ENCODE peak calls at places on chromosomes 7 and 10, in four cellular contexts. One of them, this sample, is unnamed.

GRCh38 chr10:24462889-24463552 is 254.1 kb downstream of the KIAA1217 start:
- DNase-seq in GM23338: no peak
- DNase-seq in HFF-Myc: no peak
- DNase-seq in PC-3: peak; percentile 41
- DNase-seq in this sample: no peak

GRCh38 chr7:74485611-74486010 is 31.9 kb downstream of the GTF2IRD1 start:
- DNase-seq in GM23338: no peak
- DNase-seq in HFF-Myc: no peak
- DNase-seq in PC-3: no peak
- DNase-seq in this sample: no peak

GRCh38 chr7:1649751-1650326 is 20.2 kb upstream of the ELFN1 start:
- DNase-seq in GM23338: no peak
- DNase-seq in PC-3: no peak
- DNase-seq in HFF-Myc: no peak
- DNase-seq in this sample: no peak

GRCh38 chr7:144784943-144785342 is 50.9 kb downstream of the TPK1 start:
- DNase-seq in GM23338: no peak
- DNase-seq in HFF-Myc: no peak
- DNase-seq in PC-3: no peak
- DNase-seq in this sample: peak; percentile 18

GRCh38 chr7:33237034-33237433 is 107.7 kb downstream of the BBS9 start:
- DNase-seq in PC-3: no peak
- DNase-seq in HFF-Myc: no peak
- DNase-seq in GM23338: no peak
- DNase-seq in this sample: no peak

GRCh38 chr7:52956379-52956915 is 79.0 kb upstream of the POM121L12 start:
- DNase-seq in HFF-Myc: no peak
- DNase-seq in PC-3: peak; percentile 6
- DNase-seq in GM23338: peak; percentile 16
- DNase-seq in this sample: peak; percentile 30

GRCh38 chr7:41918597-41918996 is 215.7 kb upstream of the INHBA start:
- DNase-seq in PC-3: peak; percentile 21
- DNase-seq in HFF-Myc: no peak
- DNase-seq in GM23338: no peak
- DNase-seq in this sample: no peak

GRCh38 chr10:114372179-114372578 is 32.1 kb downstream of the AFAP1L2 start:
- DNase-seq in HFF-Myc: no peak
- DNase-seq in PC-3: no peak
- DNase-seq in GM23338: no peak
- DNase-seq in this sample: no peak

GRCh38 chr10:103145860-103146466 is 47.1 kb downstream of the NT5C2 start:
- DNase-seq in PC-3: peak; percentile 52
- DNase-seq in HFF-Myc: peak; percentile 98
- DNase-seq in GM23338: no peak
- DNase-seq in this sample: no peak

GRCh38 chr7:41114691-41115090 is 588.2 kb downstream of the INHBA start:
- DNase-seq in GM23338: no peak
- DNase-seq in PC-3: peak; percentile 51
- DNase-seq in HFF-Myc: no peak
- DNase-seq in this sample: no peak

GRCh38 chr7:158549176-158549833 is 38.3 kb downstream of the PTPRN2 start:
- DNase-seq in PC-3: no peak
- DNase-seq in HFF-Myc: no peak
- DNase-seq in GM23338: peak; percentile 63
- DNase-seq in this sample: peak; percentile 32

GRCh38 chr10:108490931-108491330 is 1326.4 kb upstream of the SORCS1 start:
- DNase-seq in GM23338: no peak
- DNase-seq in PC-3: no peak
- DNase-seq in HFF-Myc: no peak
- DNase-seq in this sample: no peak

GRCh38 chr7:139669106-139670061 is 108.4 kb downstream of the HIPK2 start:
- DNase-seq in PC-3: no peak
- DNase-seq in GM23338: no peak
- DNase-seq in HFF-Myc: no peak
- DNase-seq in this sample: no peak

GRCh38 chr10:32244421-32245207 is 102.3 kb downstream of the EPC1 start:
- DNase-seq in GM23338: no peak
- DNase-seq in PC-3: no peak
- DNase-seq in HFF-Myc: no peak
- DNase-seq in this sample: no peak

GRCh38 chr10:132608511-132609195 is 71.1 kb downstream of the INPP5A start:
- DNase-seq in GM23338: no peak
- DNase-seq in HFF-Myc: no peak
- DNase-seq in PC-3: no peak
- DNase-seq in this sample: no peak

GRCh38 chr10:71433983-71434744 is 37.4 kb downstream of the CDH23 start:
- DNase-seq in PC-3: no peak
- DNase-seq in GM23338: no peak
- DNase-seq in HFF-Myc: no peak
- DNase-seq in this sample: no peak

GRCh38 chr10:59648711-59649201 is 60.9 kb downstream of the SLC16A9 start:
- DNase-seq in HFF-Myc: no peak
- DNase-seq in GM23338: peak; percentile 36
- DNase-seq in PC-3: no peak
- DNase-seq in this sample: peak; percentile 46

GRCh38 chr10:5584895-5585516 is 60.2 kb downstream of the CALML3 start:
- DNase-seq in HFF-Myc: no peak
- DNase-seq in GM23338: no peak
- DNase-seq in PC-3: peak; percentile 91
- DNase-seq in this sample: peak; percentile 94

GRCh38 chr7:98137826-98138151 is 31.1 kb downstream of the LMTK2 start:
- DNase-seq in HFF-Myc: no peak
- DNase-seq in GM23338: no peak
- DNase-seq in PC-3: no peak
- DNase-seq in this sample: no peak

GRCh38 chr10:33421789-33422188 is 87.3 kb upstream of the NRP1 start:
- DNase-seq in HFF-Myc: no peak
- DNase-seq in GM23338: no peak
- DNase-seq in PC-3: peak; percentile 93
- DNase-seq in this sample: peak; percentile 8

GRCh38 chr10:48255722-48256121 is 18.8 kb downstream of the FRMPD2 start:
- DNase-seq in GM23338: no peak
- DNase-seq in HFF-Myc: no peak
- DNase-seq in PC-3: no peak
- DNase-seq in this sample: no peak

GRCh38 chr7:142438235-142438922 is 180.5 kb upstream of the PRSS58 start:
- DNase-seq in GM23338: peak; percentile 93
- DNase-seq in HFF-Myc: no peak
- DNase-seq in PC-3: peak; percentile 71
- DNase-seq in this sample: peak; percentile 87

GRCh38 chr7:44108768-44109750 is 4.9 kb downstream of the AEBP1 start:
- DNase-seq in PC-3: no peak
- DNase-seq in GM23338: no peak
- DNase-seq in HFF-Myc: no peak
- DNase-seq in this sample: no peak

GRCh38 chr10:93567277-93568104 is 1.0 kb downstream of the FFAR4 start:
- DNase-seq in HFF-Myc: no peak
- DNase-seq in GM23338: no peak
- DNase-seq in PC-3: no peak
- DNase-seq in this sample: no peak
- H3K4me3 ChIP-seq in HFF-Myc: no peak overlapping the region
- H3K4me3 ChIP-seq in GM23338: peak overlapping the region; percentile 66
- H3K4me3 ChIP-seq in PC-3: no peak overlapping the region
- H3K4me3 ChIP-seq in this sample: no peak overlapping the region

GRCh38 chr7:66696774-66697191 is 43.8 kb upstream of the RABGEF1 start:
- DNase-seq in GM23338: no peak
- DNase-seq in HFF-Myc: peak; percentile 58
- DNase-seq in PC-3: no peak
- DNase-seq in this sample: no peak

GRCh38 chr7:66697451-66698438 is 42.8 kb upstream of the RABGEF1 start:
- DNase-seq in GM23338: no peak
- DNase-seq in HFF-Myc: no peak
- DNase-seq in PC-3: peak; percentile 39
- DNase-seq in this sample: no peak

GRCh38 chr7:66698652-66699205 is 41.8 kb upstream of the RABGEF1 start:
- DNase-seq in GM23338: no peak
- DNase-seq in PC-3: no peak
- DNase-seq in HFF-Myc: no peak
- DNase-seq in this sample: no peak

GRCh38 chr7:66699998-66700397 is 40.5 kb upstream of the RABGEF1 start:
- DNase-seq in HFF-Myc: no peak
- DNase-seq in PC-3: no peak
- DNase-seq in GM23338: no peak
- DNase-seq in this sample: no peak

GRCh38 chr7:66700633-66701131 is 39.9 kb upstream of the RABGEF1 start:
- DNase-seq in GM23338: no peak
- DNase-seq in PC-3: no peak
- DNase-seq in HFF-Myc: no peak
- DNase-seq in this sample: no peak
- H3K4me3 ChIP-seq in GM23338: no peak overlapping the region
- H3K4me3 ChIP-seq in PC-3: no peak overlapping the region
- H3K4me3 ChIP-seq in HFF-Myc: no peak overlapping the region
- H3K4me3 ChIP-seq in this sample: no peak overlapping the region

DNA sequence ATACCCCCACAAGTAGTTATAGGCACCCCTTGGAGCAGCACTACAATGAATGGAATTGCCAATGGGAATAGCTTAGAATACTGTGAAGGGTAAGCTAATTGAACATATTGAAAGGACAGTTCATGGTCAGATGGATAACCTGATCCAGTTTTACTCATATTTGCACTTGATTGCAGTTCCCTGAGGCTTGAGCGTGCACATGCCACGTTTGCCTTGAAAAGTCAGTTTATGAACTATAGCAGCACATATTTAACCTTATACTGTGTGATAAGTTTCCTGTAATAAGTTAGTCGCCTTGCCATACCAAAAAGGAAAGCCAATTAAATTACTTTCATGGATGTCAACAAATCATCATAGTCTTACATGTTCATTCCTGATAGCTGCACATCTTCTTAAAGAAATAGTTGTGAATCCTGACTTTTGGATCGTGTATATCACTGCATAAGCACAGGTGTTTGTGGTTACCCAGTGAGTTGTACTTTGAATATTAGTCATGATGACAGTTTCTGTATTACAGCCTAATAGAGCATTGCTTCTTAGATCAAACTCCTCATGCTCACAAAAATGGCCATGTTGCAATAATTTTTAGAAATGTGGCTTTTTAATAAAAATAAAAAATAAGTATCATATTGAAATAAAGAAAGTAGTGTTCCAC is 21.6 kb downstream of the DNTT start:
- DNase-seq in HFF-Myc: no peak
- DNase-seq in PC-3: no peak
- DNase-seq in GM23338: no peak
- DNase-seq in this sample: no peak
- H3K4me3 ChIP-seq in HFF-Myc: no peak overlapping the region
- H3K4me3 ChIP-seq in PC-3: no peak overlapping the region
- H3K4me3 ChIP-seq in GM23338: no peak overlapping the region
- H3K4me3 ChIP-seq in this sample: no peak overlapping the region

GRCh38 chr7:36967387-36967786 is 243.1 kb upstream of the AOAH start:
- DNase-seq in GM23338: peak; percentile 93
- DNase-seq in PC-3: peak; percentile 70
- DNase-seq in HFF-Myc: peak; percentile 29
- DNase-seq in this sample: peak; percentile 90

GRCh38 chr7:36969376-36969775 is 245.1 kb upstream of the AOAH start:
- DNase-seq in HFF-Myc: no peak
- DNase-seq in PC-3: no peak
- DNase-seq in GM23338: no peak
- DNase-seq in this sample: no peak

GRCh38 chr7:36972140-36972518 is 247.8 kb upstream of the AOAH start:
- DNase-seq in GM23338: no peak
- DNase-seq in HFF-Myc: no peak
- DNase-seq in PC-3: no peak
- DNase-seq in this sample: no peak

GRCh38 chr7:36970551-36971514 is 246.5 kb upstream of the AOAH start:
- DNase-seq in GM23338: no peak
- DNase-seq in PC-3: no peak
- DNase-seq in HFF-Myc: no peak
- DNase-seq in this sample: no peak

DNA sequence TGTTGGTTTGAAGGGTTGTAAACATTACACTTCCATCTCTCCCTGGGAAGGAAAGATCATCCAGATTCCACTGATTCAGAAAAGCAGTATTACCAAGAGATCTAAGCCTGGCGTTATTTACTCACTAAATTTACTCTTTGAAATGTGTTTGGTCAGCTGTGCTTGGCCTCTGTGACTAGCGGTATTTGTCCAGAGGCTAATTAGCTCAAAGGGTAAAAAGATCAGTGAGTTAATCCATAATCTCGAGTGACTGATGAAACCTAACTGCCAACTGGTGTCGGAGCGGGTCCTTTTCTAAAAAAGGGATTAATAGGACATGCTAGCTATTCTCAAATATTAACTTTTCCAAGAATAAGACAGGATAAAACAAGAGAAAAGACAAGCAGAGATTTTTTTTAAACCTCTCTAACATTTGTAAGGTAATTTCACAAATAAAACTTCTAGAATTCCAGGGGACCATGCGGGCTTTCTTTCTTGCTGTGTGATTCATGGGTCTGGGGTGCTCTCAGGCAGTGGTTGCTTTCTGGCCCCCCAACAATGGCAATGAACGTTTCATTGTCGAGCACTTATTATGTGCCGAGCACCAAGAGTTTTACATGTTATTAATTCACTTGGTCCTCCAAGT is 247.3 kb upstream of the AOAH start:
- DNase-seq in GM23338: no peak
- DNase-seq in PC-3: no peak
- DNase-seq in HFF-Myc: no peak
- DNase-seq in this sample: no peak
- H3K4me3 ChIP-seq in GM23338: no peak overlapping the region
- H3K4me3 ChIP-seq in PC-3: no peak overlapping the region
- H3K4me3 ChIP-seq in HFF-Myc: no peak overlapping the region
- H3K4me3 ChIP-seq in this sample: no peak overlapping the region